ENCODE peak calls at places on chromosomes 4 and X, in six cellular contexts. O, B, U, Z, E and P are unnamed samples.

GRCh38 chr4:3219761-3220481 is 29.0 kb upstream of the MSANTD1 start:
- DNase-seq in O (no peak), U (no peak), Z (no peak), B (no peak), E (no peak), P (no peak)

GRCh38 chr4:40550900-40551546 is 78.6 kb downstream of the RBM47 start:
- DNase-seq in Z (peak; percentile 21), E (no peak), O (no peak), B (no peak), U (no peak), P (peak; percentile 79)

GRCh38 chrX:46873746-46874145 is 36.9 kb downstream of the RP2 start:
- DNase-seq in Z (no peak), B (no peak), U (no peak), E (no peak), O (no peak), P (peak; percentile 12)

GRCh38 chr4:32106767-32107166 is 1386.6 kb downstream of the PCDH7 start:
- DNase-seq in U (no peak), Z (no peak), O (no peak), E (no peak), B (no peak), P (peak; percentile 18)

GRCh38 chr4:187433141-187433540 is 562.4 kb upstream of the ZFP42 start:
- DNase-seq in Z (no peak), U (no peak), O (no peak), E (no peak), B (no peak), P (no peak)

GRCh38 chrX:11913001-11913400 is 155.0 kb downstream of the MSL3 start:
- DNase-seq in B (no peak), Z (no peak), E (no peak), U (no peak), O (no peak), P (no peak)

GRCh38 chrX:155819525-155819924 is 61.6 kb upstream of the VAMP7 start:
- DNase-seq in Z (no peak), B (no peak), O (no peak), U (no peak), E (no peak), P (peak; percentile 7)

GRCh38 chr4:152808670-152809069 is 28.9 kb downstream of the ARFIP1 start:
- DNase-seq in O (no peak), U (no peak), Z (no peak), B (no peak), E (no peak), P (no peak)